ENCODE peak calls at places on chromosomes 12 and 14, in four cellular contexts. G is anterior cingulate cortex, T is GM12864, H is KBM-7. M is an unnamed sample.

GRCh38 chr12:53174881-53175491 is 5.5 kb upstream of the ZNF740 start:
- DNase-seq in G (no peak), T (no peak), H (peak; percentile 63), M (no peak)

GRCh38 chr12:131279281-131279921 is 325.7 kb downstream of the ADGRD1 start:
- DNase-seq in G (no peak), T (no peak), H (no peak), M (no peak)

GRCh38 chr12:21324551-21324950 is 10.2 kb downstream of the SLCO1A2 start:
- DNase-seq in G (no peak), T (no peak), H (no peak), M (no peak)

GRCh38 chr12:94575645-94576393 is 74.5 kb downstream of the TMCC3 start:
- DNase-seq in G (no peak), T (no peak), H (no peak), M (no peak)

GRCh38 chr14:91413547-91414474 is 3.8 kb downstream of the CCDC88C start:
- DNase-seq in G (no peak), T (no peak), H (no peak), M (no peak)

GRCh38 chr14:24514209-24514608 is 6.1 kb upstream of the CMA1 start:
- DNase-seq in G (no peak), T (no peak), H (no peak), M (no peak)

GRCh38 chr12:97530237-97530636 is 67.6 kb downstream of the RMST start:
- DNase-seq in G (no peak), T (no peak), H (no peak), M (no peak)

GRCh38 chr12:31324116-31324844 is 1.7 kb downstream of the SINHCAF start:
- DNase-seq in G (no peak), T (no peak), H (peak; percentile 78), M (no peak)

GRCh38 chr14:65824285-65824977 is 411.9 kb downstream of the FUT8 start:
- DNase-seq in G (peak; percentile 65), T (peak; percentile 35), H (peak; percentile 83), M (peak; percentile 34)

GRCh38 chr12:92122941-92123779 is 22.5 kb downstream of the BTG1 start:
- DNase-seq in G (no peak), T (no peak), H (no peak), M (no peak)

GRCh38 chr12:47343684-47344567 is 264.2 kb upstream of the AMIGO2 start:
- DNase-seq in G (no peak), T (no peak), H (no peak), M (no peak)

GRCh38 chr14:94622653-94623421 is 10.6 kb downstream of the SERPINA3 start:
- DNase-seq in G (no peak), T (no peak), H (no peak), M (no peak)

GRCh38 chr12:56684745-56685369 is 3.2 kb downstream of the PTGES3 start:
- DNase-seq in G (no peak), T (no peak), H (peak; percentile 60), M (no peak)

GRCh38 chr14:92644166-92644565 is 104.3 kb downstream of the LGMN start:
- DNase-seq in G (no peak), T (no peak), H (no peak), M (no peak)

GRCh38 chr14:20630340-20631022 is 11.0 kb downstream of the OR6S1 start:
- DNase-seq in G (no peak), T (peak; percentile 61), H (peak; percentile 79), M (no peak)

GRCh38 chr14:76826122-76826521 is at the start of gene LRRC74A:
- DNase-seq in G (no peak), T (no peak), H (no peak), M (no peak)

GRCh38 chr14:85165091-85165490 is 364.9 kb upstream of the FLRT2 start:
- DNase-seq in G (no peak), T (no peak), H (no peak), M (no peak)

GRCh38 chr12:67220065-67220464 is 49.1 kb upstream of the CAND1 start:
- DNase-seq in G (no peak), T (no peak), H (peak; percentile 3), M (no peak)

GRCh38 chr12:4272976-4273650 is 449 bp upstream of the CCND2 start:
- DNase-seq in G (no peak), T (no peak), H (no peak), M (no peak)

GRCh38 chr12:25590021-25590721 is 37.1 kb upstream of the LMNTD1 start:
- DNase-seq in G (no peak), T (no peak), H (peak; percentile 38), M (no peak)

GRCh38 chr12:12267801-12268200 is 957 bp upstream of the LRP6 start:
- DNase-seq in G (no peak), T (no peak), H (peak; percentile 12), M (no peak)

GRCh38 chr12:125140918-125141573 is 75.8 kb downstream of the AACS start:
- DNase-seq in G (no peak), T (no peak), H (no peak), M (no peak)

GRCh38 chr12:68953536-68953935 is 20.6 kb upstream of the CPM start:
- DNase-seq in G (no peak), T (no peak), H (no peak), M (no peak)

GRCh38 chr14:104639889-104640548 is 35.4 kb upstream of the TMEM179 start:
- DNase-seq in G (peak; percentile 66), T (no peak), H (peak; percentile 71), M (no peak)

GRCh38 chr14:29264865-29265264 is 498.3 kb downstream of the FOXG1 start:
- DNase-seq in G (no peak), T (no peak), H (no peak), M (no peak)

GRCh38 chr12:14874882-14875281 is 10.8 kb downstream of the MGP start:
- DNase-seq in G (no peak), T (no peak), H (no peak), M (no peak)

GRCh38 chr12:90060031-90060430 is 351.4 kb upstream of the ATP2B1 start:
- DNase-seq in G (no peak), T (no peak), H (no peak), M (no peak)

GRCh38 chr12:23352670-23353069 is 596.8 kb downstream of the SOX5 start:
- DNase-seq in G (no peak), T (no peak), H (no peak), M (no peak)

GRCh38 chr14:77212097-77212873 is 30.7 kb downstream of the TMEM63C start:
- DNase-seq in G (no peak), T (no peak), H (no peak), M (no peak)

GRCh38 chr12:70255311-70255710 is 12.1 kb downstream of the CNOT2 start:
- DNase-seq in G (no peak), T (no peak), H (no peak), M (no peak)